ENCODE peak calls at places on chromosomes 5 and 9, in four cellular contexts. K, H, M and V are unnamed samples.
A peak's percentile ranks its signal among the peaks of the same experiment; 100 is the strongest.

GRCh38 chr9:112097712-112098688 is 77.1 kb downstream of the SUSD1 start:
- DNase-seq in H (peak; percentile 60), M (peak; percentile 22), K (peak; percentile 51), V (peak; percentile 32)

GRCh38 chr9:134036130-134036529 is 10.8 kb downstream of the BRD3OS start:
- DNase-seq in H (no peak), M (no peak), K (no peak), V (no peak)

GRCh38 chr5:135445306-135445940 is 1.7 kb downstream of the DCANP1 start:
- DNase-seq in K (no peak), M (no peak), H (no peak), V (no peak)

GRCh38 chr5:158286827-158287226 is 427.9 kb upstream of the CLINT1 start:
- DNase-seq in H (no peak), M (no peak), K (no peak), V (no peak)

GRCh38 chr5:78929833-78930232 is 55.3 kb downstream of the ARSB start:
- DNase-seq in H (no peak), K (no peak), M (no peak), V (no peak)

GRCh38 chr5:40046792-40047191 is 622.0 kb upstream of the DAB2 start:
- DNase-seq in K (no peak), H (no peak), M (no peak), V (no peak)

GRCh38 chr5:59188415-59189225 is 605.7 kb downstream of the RAB3C start:
- DNase-seq in H (peak; percentile 83), K (peak; percentile 43), M (peak; percentile 10), V (peak; percentile 30)

GRCh38 chr9:122179054-122179689 is 19.5 kb downstream of the MORN5 start:
- DNase-seq in H (no peak), K (no peak), M (no peak), V (no peak)

GRCh38 chr9:74951725-74952151 is 974 bp downstream of the C9orf40 start:
- DNase-seq in M (peak; percentile 30), H (peak; percentile 50), K (peak; percentile 35), V (peak; percentile 29)

GRCh38 chr9:129234491-129234890 is 56.4 kb upstream of the IER5L start:
- DNase-seq in K (no peak), H (no peak), M (no peak), V (no peak)

GRCh38 chr5:17000296-17000939 is 64.3 kb upstream of the MYO10 start:
- DNase-seq in H (no peak), K (no peak), M (no peak), V (no peak)

GRCh38 chr5:172777381-172778222 is 6.6 kb upstream of the DUSP1 start:
- DNase-seq in K (peak; percentile 66), H (peak; percentile 84), M (no peak), V (peak; percentile 80)

GRCh38 chr5:180820788-180821321 is 18.2 kb upstream of the MGAT1 start:
- DNase-seq in K (no peak), M (no peak), H (no peak), V (no peak)

GRCh38 chr5:157607371-157608161 is 32.0 kb upstream of the ADAM19 start:
- DNase-seq in H (no peak), M (no peak), K (peak; percentile 41), V (peak; percentile 57)

GRCh38 chr5:37838152-37838932 is 1.5 kb downstream of the GDNF start:
- DNase-seq in H (peak; percentile 76), K (no peak), M (peak; percentile 62), V (no peak)

GRCh38 chr5:137199201-137199600 is 299.9 kb downstream of the SPOCK1 start:
- DNase-seq in M (no peak), K (no peak), H (no peak), V (no peak)

GRCh38 chr5:1341863-1342262 is 3.0 kb downstream of the CLPTM1L start:
- DNase-seq in M (no peak), K (no peak), H (no peak), V (no peak)

GRCh38 chr5:36875051-36875788 is 1.3 kb upstream of the NIPBL start:
- DNase-seq in H (peak; percentile 69), M (no peak), K (peak; percentile 37), V (peak; percentile 38)

GRCh38 chr9:79681576-79681975 is 109.8 kb downstream of the TLE4 start:
- DNase-seq in M (no peak), K (no peak), H (no peak), V (no peak)

GRCh38 chr9:33318225-33318624 is 27.9 kb downstream of the NFX1 start:
- DNase-seq in M (no peak), H (no peak), K (no peak), V (no peak)

GRCh38 chr5:144467795-144468194 is 297.1 kb downstream of the KCTD16 start:
- DNase-seq in M (no peak), H (peak; percentile 11), K (no peak), V (no peak)

GRCh38 chr9:21653091-21653490 is 149.3 kb upstream of the MTAP start:
- DNase-seq in H (no peak), K (no peak), M (no peak), V (no peak)